ENCODE peak calls at places on chromosomes 3 and 15, in five cellular contexts. A is H9, V is H1, G is mesenchymal stem cell, K is trophoblast cell. Y is an unnamed sample.

GRCh38 chr15:83206971-83207621 is 527 bp downstream of the HDGFL3 start:
- DNase-seq in K (peak), G (peak), A (peak), V (no peak), Y (peak)

GRCh38 chr3:5021571-5022092 is 42.4 kb downstream of the BHLHE40 start:
- DNase-seq in A (no peak), K (peak), G (peak), V (no peak), Y (no peak)

GRCh38 chr3:60160105-60160791 is 1091.0 kb downstream of the FHIT start:
- DNase-seq in K (peak), G (no peak), V (no peak), A (no peak), Y (no peak)

GRCh38 chr15:98801234-98801561 is 152.9 kb downstream of the IGF1R start:
- DNase-seq in K (no peak), G (no peak), A (peak), V (no peak), Y (peak)

GRCh38 chr3:139764936-139765335 is 87.2 kb upstream of the NMNAT3 start:
- DNase-seq in A (no peak), V (no peak), G (peak), K (peak), Y (no peak)

GRCh38 chr3:6803652-6804051 is 57.3 kb upstream of the GRM7 start:
- DNase-seq in K (no peak), G (no peak), V (no peak), A (no peak), Y (no peak)

GRCh38 chr15:39491115-39491916 is 89.6 kb upstream of the THBS1 start:
- DNase-seq in K (no peak), V (no peak), A (no peak), G (no peak), Y (no peak)

GRCh38 chr15:90913398-90913944 is 10.4 kb downstream of the MAN2A2 start:
- DNase-seq in G (no peak), K (no peak), V (no peak), A (no peak), Y (no peak)

GRCh38 chr15:79094611-79095021 is 4.0 kb upstream of the RASGRF1 start:
- DNase-seq in K (no peak), A (peak), G (no peak), V (no peak), Y (no peak)

GRCh38 chr3:170485696-170486095 is 67.0 kb downstream of the CLDN11 start:
- DNase-seq in K (no peak), V (no peak), A (no peak), G (no peak), Y (no peak)

GRCh38 chr3:20061331-20061730 is 21.1 kb downstream of the KAT2B start:
- DNase-seq in A (no peak), V (no peak), G (no peak), K (peak), Y (no peak)

GRCh38 chr15:100114100-100114499 is 227.7 kb downstream of the ADAMTS17 start:
- DNase-seq in K (peak), G (peak), A (no peak), V (no peak), Y (no peak)

GRCh38 chr15:51121118-51121517 is 26.4 kb upstream of the TNFAIP8L3 start:
- DNase-seq in K (peak), A (no peak), G (peak), V (no peak), Y (no peak)

GRCh38 chr15:29678504-29679034 is 143.7 kb downstream of the TJP1 start:
- DNase-seq in V (no peak), G (no peak), K (no peak), A (no peak), Y (no peak)

GRCh38 chr3:20148456-20148855 is 37.5 kb downstream of the SGO1 start:
- DNase-seq in A (no peak), V (no peak), G (no peak), K (no peak), Y (no peak)

GRCh38 chr3:49910409-49911123 is 6.9 kb upstream of the MST1R start:
- DNase-seq in K (no peak), G (no peak), V (no peak), A (peak), Y (no peak)
- H2BK12ac ChIP-seq in K (no peak), G (no peak), V (no peak), A (no peak), Y (no peak)

GRCh38 chr3:175346573-175347356 is 487.6 kb downstream of the NAALADL2 start:
- DNase-seq in V (no peak), K (peak), A (no peak), G (peak), Y (no peak)
- H2BK12ac ChIP-seq in V (no peak), K (no peak), A (no peak), G (no peak), Y (no peak)

DNA sequence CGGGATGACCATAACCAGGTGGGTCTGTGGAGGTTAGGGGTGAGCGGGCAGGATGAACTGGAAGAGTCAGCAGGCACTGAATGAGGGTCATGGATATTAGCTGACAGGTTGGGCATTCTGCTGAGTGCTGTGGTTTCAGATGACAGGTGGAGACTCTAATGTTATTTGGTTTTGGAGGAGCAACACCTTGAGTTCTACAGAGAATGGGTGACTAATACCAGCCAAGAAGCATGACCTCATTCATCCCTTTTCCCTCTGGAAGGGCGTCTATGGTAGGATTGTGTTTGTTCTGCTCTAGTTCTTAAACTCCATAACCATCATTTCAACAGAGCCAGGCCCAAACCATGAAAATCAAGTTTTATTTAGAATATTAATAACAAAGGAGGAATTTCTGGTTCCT is 550.7 kb upstream of the LMCD1 start:
- DNase-seq in V (no peak), A (no peak), G (no peak), K (no peak), Y (no peak)
- H2BK12ac ChIP-seq in V (peak), A (no peak), G (no peak), K (no peak), Y (no peak)

GRCh38 chr15:73753250-73754130 is at the start of gene INSYN1:
- DNase-seq in A (peak), V (peak), K (peak), G (peak), Y (no peak)
- H2BK12ac ChIP-seq in A (no peak), V (peak), K (no peak), G (no peak), Y (no peak)

GRCh38 chr3:59084598-59084997 is 34.8 kb upstream of the CFAP20DC start:
- DNase-seq in V (no peak), K (no peak), A (no peak), G (no peak), Y (no peak)
- H2BK12ac ChIP-seq in V (no peak), K (no peak), A (no peak), G (no peak), Y (no peak)

GRCh38 chr15:33314115-33314514 is 3.3 kb downstream of the RYR3 start:
- DNase-seq in V (no peak), G (no peak), K (no peak), A (no peak), Y (no peak)
- H2BK12ac ChIP-seq in V (no peak), G (no peak), K (peak), A (no peak), Y (no peak)

GRCh38 chr3:78992830-78993229 is 775.0 kb downstream of the ROBO1 start:
- DNase-seq in A (no peak), V (no peak), K (no peak), G (no peak), Y (no peak)
- H2BK12ac ChIP-seq in A (no peak), V (no peak), K (no peak), G (no peak), Y (no peak)